ENCODE peak calls at places on chromosomes 6 and 20, in eight cellular contexts. One of them, this sample, is unnamed.
A peak's percentile ranks its signal among the peaks of the same experiment; 100 is the strongest.

GRCh38 chr6:75437451-75438185 is 56.0 kb downstream of the FILIP1 start:
- DNase-seq in vagina: no peak
- DNase-seq in tibial nerve: no peak
- DNase-seq in IMR-90: peak; percentile 80
- DNase-seq in breast epithelium: no peak
- DNase-seq in adrenal gland: no peak
- DNase-seq in body of pancreas: no peak
- DNase-seq in A549: no peak
- DNase-seq in this sample: no peak

GRCh38 chr6:131909408-131910218 is 41.6 kb downstream of the CCN2 start:
- DNase-seq in vagina: no peak
- DNase-seq in tibial nerve: peak; percentile 81
- DNase-seq in IMR-90: peak; percentile 72
- DNase-seq in breast epithelium: peak; percentile 58
- DNase-seq in adrenal gland: peak; percentile 92
- DNase-seq in body of pancreas: peak; percentile 78
- DNase-seq in A549: peak; percentile 27
- DNase-seq in this sample: peak; percentile 58

GRCh38 chr6:154219250-154219649 is 137.4 kb downstream of the IPCEF1 start:
- DNase-seq in vagina: no peak
- DNase-seq in tibial nerve: no peak
- DNase-seq in IMR-90: no peak
- DNase-seq in breast epithelium: no peak
- DNase-seq in adrenal gland: no peak
- DNase-seq in body of pancreas: no peak
- DNase-seq in A549: no peak
- DNase-seq in this sample: no peak

GRCh38 chr20:7608246-7608645 is 332.0 kb downstream of the HAO1 start:
- DNase-seq in vagina: no peak
- DNase-seq in tibial nerve: no peak
- DNase-seq in IMR-90: no peak
- DNase-seq in breast epithelium: no peak
- DNase-seq in adrenal gland: no peak
- DNase-seq in body of pancreas: no peak
- DNase-seq in A549: no peak
- DNase-seq in this sample: no peak

GRCh38 chr6:136087986-136088385 is 162.1 kb downstream of the MTFR2 start:
- DNase-seq in vagina: no peak
- DNase-seq in tibial nerve: no peak
- DNase-seq in IMR-90: peak; percentile 82
- DNase-seq in breast epithelium: no peak
- DNase-seq in adrenal gland: no peak
- DNase-seq in body of pancreas: no peak
- DNase-seq in A549: no peak
- DNase-seq in this sample: no peak

GRCh38 chr20:6953611-6954010 is 186.1 kb downstream of the BMP2 start:
- DNase-seq in vagina: no peak
- DNase-seq in tibial nerve: no peak
- DNase-seq in IMR-90: no peak
- DNase-seq in breast epithelium: no peak
- DNase-seq in adrenal gland: no peak
- DNase-seq in body of pancreas: no peak
- DNase-seq in A549: no peak
- DNase-seq in this sample: no peak

GRCh38 chr6:166361080-166361429 is 18.7 kb upstream of the SFT2D1 start:
- DNase-seq in vagina: no peak
- DNase-seq in tibial nerve: peak; percentile 57
- DNase-seq in IMR-90: peak; percentile 24
- DNase-seq in breast epithelium: peak; percentile 78
- DNase-seq in adrenal gland: no peak
- DNase-seq in body of pancreas: no peak
- DNase-seq in A549: no peak
- DNase-seq in this sample: no peak

GRCh38 chr20:24013953-24014352 is 25.4 kb upstream of the GGTLC1 start:
- DNase-seq in vagina: no peak
- DNase-seq in tibial nerve: no peak
- DNase-seq in IMR-90: no peak
- DNase-seq in breast epithelium: no peak
- DNase-seq in adrenal gland: no peak
- DNase-seq in body of pancreas: no peak
- DNase-seq in A549: no peak
- DNase-seq in this sample: no peak

GRCh38 chr6:119738425-119738824 is 388.9 kb upstream of the MAN1A1 start:
- DNase-seq in vagina: no peak
- DNase-seq in tibial nerve: no peak
- DNase-seq in IMR-90: no peak
- DNase-seq in breast epithelium: no peak
- DNase-seq in adrenal gland: no peak
- DNase-seq in body of pancreas: no peak
- DNase-seq in A549: no peak
- DNase-seq in this sample: no peak

GRCh38 chr6:151119823-151120524 is 119.8 kb upstream of the AKAP12 start:
- DNase-seq in vagina: no peak
- DNase-seq in tibial nerve: no peak
- DNase-seq in IMR-90: no peak
- DNase-seq in breast epithelium: no peak
- DNase-seq in adrenal gland: no peak
- DNase-seq in body of pancreas: no peak
- DNase-seq in A549: no peak
- DNase-seq in this sample: no peak

GRCh38 chr6:168666751-168667427 is 225.9 kb downstream of the SMOC2 start:
- DNase-seq in vagina: no peak
- DNase-seq in tibial nerve: no peak
- DNase-seq in IMR-90: no peak
- DNase-seq in breast epithelium: no peak
- DNase-seq in adrenal gland: peak; percentile 3
- DNase-seq in body of pancreas: no peak
- DNase-seq in A549: no peak
- DNase-seq in this sample: no peak

GRCh38 chr6:43944908-43945777 is 175.1 kb downstream of the VEGFA start:
- DNase-seq in vagina: no peak
- DNase-seq in tibial nerve: no peak
- DNase-seq in IMR-90: no peak
- DNase-seq in breast epithelium: no peak
- DNase-seq in adrenal gland: peak; percentile 9
- DNase-seq in body of pancreas: no peak
- DNase-seq in A549: no peak
- DNase-seq in this sample: no peak

GRCh38 chr6:45697605-45698004 is 318.1 kb downstream of the CLIC5 start:
- DNase-seq in vagina: peak; percentile 65
- DNase-seq in tibial nerve: no peak
- DNase-seq in IMR-90: peak; percentile 99
- DNase-seq in breast epithelium: no peak
- DNase-seq in adrenal gland: no peak
- DNase-seq in body of pancreas: no peak
- DNase-seq in A549: no peak
- DNase-seq in this sample: no peak

GRCh38 chr6:133590196-133590595 is 298.7 kb upstream of the TCF21 start:
- DNase-seq in vagina: no peak
- DNase-seq in tibial nerve: no peak
- DNase-seq in IMR-90: no peak
- DNase-seq in breast epithelium: no peak
- DNase-seq in adrenal gland: no peak
- DNase-seq in body of pancreas: no peak
- DNase-seq in A549: peak; percentile 17
- DNase-seq in this sample: no peak

GRCh38 chr6:71258078-71258866 is 30.3 kb upstream of the OGFRL1 start:
- DNase-seq in vagina: no peak
- DNase-seq in tibial nerve: no peak
- DNase-seq in IMR-90: no peak
- DNase-seq in breast epithelium: no peak
- DNase-seq in adrenal gland: no peak
- DNase-seq in body of pancreas: no peak
- DNase-seq in A549: no peak
- DNase-seq in this sample: no peak

GRCh38 chr6:31498748-31499147 is 803 bp downstream of the MICB start:
- DNase-seq in vagina: no peak
- DNase-seq in tibial nerve: no peak
- DNase-seq in IMR-90: no peak
- DNase-seq in breast epithelium: no peak
- DNase-seq in adrenal gland: no peak
- DNase-seq in body of pancreas: no peak
- DNase-seq in A549: no peak
- DNase-seq in this sample: no peak

GRCh38 chr6:52505726-52506501 is 70.9 kb downstream of the TRAM2 start:
- DNase-seq in vagina: no peak
- DNase-seq in tibial nerve: no peak
- DNase-seq in IMR-90: no peak
- DNase-seq in breast epithelium: no peak
- DNase-seq in adrenal gland: no peak
- DNase-seq in body of pancreas: no peak
- DNase-seq in A549: no peak
- DNase-seq in this sample: no peak
- TF ChIP-seq CTCF in vagina: no peak
- TF ChIP-seq CTCF in tibial nerve: no peak
- TF ChIP-seq CTCF in IMR-90: no peak
- TF ChIP-seq CTCF in breast epithelium: no peak
- TF ChIP-seq CTCF in adrenal gland: no peak
- TF ChIP-seq CTCF in body of pancreas: no peak
- TF ChIP-seq CTCF in A549: no peak
- TF ChIP-seq CTCF in this sample: no peak

GRCh38 chr20:15339264-15339663 is 1001.9 kb upstream of the FLRT3 start:
- DNase-seq in vagina: no peak
- DNase-seq in tibial nerve: no peak
- DNase-seq in IMR-90: no peak
- DNase-seq in breast epithelium: no peak
- DNase-seq in adrenal gland: no peak
- DNase-seq in body of pancreas: no peak
- DNase-seq in A549: no peak
- DNase-seq in this sample: no peak

GRCh38 chr20:15332711-15333160 is 995.3 kb upstream of the FLRT3 start:
- DNase-seq in vagina: no peak
- DNase-seq in tibial nerve: no peak
- DNase-seq in IMR-90: no peak
- DNase-seq in breast epithelium: no peak
- DNase-seq in adrenal gland: no peak
- DNase-seq in body of pancreas: no peak
- DNase-seq in A549: no peak
- DNase-seq in this sample: no peak

GRCh38 chr20:15333170-15333569 is 995.8 kb upstream of the FLRT3 start:
- DNase-seq in vagina: no peak
- DNase-seq in tibial nerve: no peak
- DNase-seq in IMR-90: no peak
- DNase-seq in breast epithelium: no peak
- DNase-seq in adrenal gland: no peak
- DNase-seq in body of pancreas: no peak
- DNase-seq in A549: no peak
- DNase-seq in this sample: no peak

GRCh38 chr20:15336011-15336410 is 998.6 kb upstream of the FLRT3 start:
- DNase-seq in vagina: no peak
- DNase-seq in tibial nerve: no peak
- DNase-seq in IMR-90: no peak
- DNase-seq in breast epithelium: no peak
- DNase-seq in adrenal gland: no peak
- DNase-seq in body of pancreas: no peak
- DNase-seq in A549: no peak
- DNase-seq in this sample: no peak
- H3K9me3 ChIP-seq in vagina: no peaks in the 10 kb centered on the region
- H3K9me3 ChIP-seq in tibial nerve: no peaks in the 10 kb centered on the region
- H3K9me3 ChIP-seq in IMR-90: peaks cover 2% of the 10 kb centered on the region
- H3K9me3 ChIP-seq in breast epithelium: no peaks in the 10 kb centered on the region
- H3K9me3 ChIP-seq in adrenal gland: no peaks in the 10 kb centered on the region
- H3K9me3 ChIP-seq in body of pancreas: no peaks in the 10 kb centered on the region
- H3K9me3 ChIP-seq in A549: no peaks in the 10 kb centered on the region
- H3K9me3 ChIP-seq in this sample: no peaks in the 10 kb centered on the region

DNA sequence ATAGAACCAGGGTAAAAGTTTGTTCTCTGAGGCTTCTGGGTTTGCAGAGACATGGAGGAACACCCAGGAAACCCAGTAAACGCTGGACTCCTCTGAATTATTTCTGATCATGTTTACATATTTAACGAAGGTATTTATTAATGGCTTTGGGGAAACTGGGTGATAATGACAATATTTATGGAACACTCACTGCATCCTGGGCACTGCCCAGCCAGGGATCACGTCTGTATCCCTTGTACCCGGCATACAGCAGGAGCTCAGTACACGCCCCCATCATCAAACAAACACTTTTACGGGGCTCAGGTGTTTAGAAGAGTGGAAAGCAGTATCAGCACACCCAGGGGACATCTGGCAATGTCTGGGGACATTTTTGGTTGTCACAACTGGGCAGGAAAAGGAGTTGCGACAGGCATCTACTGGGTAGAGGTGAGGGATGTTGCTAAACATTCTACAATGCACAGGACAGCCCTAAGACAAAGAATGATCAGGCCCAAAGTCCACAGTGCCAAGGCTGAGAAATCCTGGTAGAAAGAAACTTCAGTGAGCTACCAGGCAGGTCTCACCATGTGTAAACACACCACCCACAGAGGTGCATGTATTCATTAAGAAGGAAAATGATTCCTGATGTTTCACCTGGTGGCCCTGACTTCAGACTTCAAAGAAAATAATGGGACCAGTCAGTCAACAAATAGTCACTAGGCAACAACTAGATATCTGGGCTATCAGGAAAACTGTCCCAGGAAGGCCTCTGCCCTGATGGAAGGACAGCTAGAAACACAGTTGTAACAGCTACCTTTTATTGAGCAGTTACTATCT is 35.3 kb downstream of the ZMYND8 start:
- DNase-seq in vagina: no peak
- DNase-seq in tibial nerve: no peak
- DNase-seq in IMR-90: no peak
- DNase-seq in breast epithelium: peak; percentile 50
- DNase-seq in adrenal gland: no peak
- DNase-seq in body of pancreas: peak; percentile 46
- DNase-seq in A549: peak; percentile 58
- DNase-seq in this sample: no peak
- TF ChIP-seq POLR2A in vagina: no peak
- TF ChIP-seq POLR2A in tibial nerve: no peak
- TF ChIP-seq POLR2A in IMR-90: no peak
- TF ChIP-seq POLR2A in breast epithelium: no peak
- TF ChIP-seq POLR2A in adrenal gland: no peak
- TF ChIP-seq POLR2A in body of pancreas: no peak
- TF ChIP-seq POLR2A in A549: no peak
- TF ChIP-seq POLR2A in this sample: no peak

DNA sequence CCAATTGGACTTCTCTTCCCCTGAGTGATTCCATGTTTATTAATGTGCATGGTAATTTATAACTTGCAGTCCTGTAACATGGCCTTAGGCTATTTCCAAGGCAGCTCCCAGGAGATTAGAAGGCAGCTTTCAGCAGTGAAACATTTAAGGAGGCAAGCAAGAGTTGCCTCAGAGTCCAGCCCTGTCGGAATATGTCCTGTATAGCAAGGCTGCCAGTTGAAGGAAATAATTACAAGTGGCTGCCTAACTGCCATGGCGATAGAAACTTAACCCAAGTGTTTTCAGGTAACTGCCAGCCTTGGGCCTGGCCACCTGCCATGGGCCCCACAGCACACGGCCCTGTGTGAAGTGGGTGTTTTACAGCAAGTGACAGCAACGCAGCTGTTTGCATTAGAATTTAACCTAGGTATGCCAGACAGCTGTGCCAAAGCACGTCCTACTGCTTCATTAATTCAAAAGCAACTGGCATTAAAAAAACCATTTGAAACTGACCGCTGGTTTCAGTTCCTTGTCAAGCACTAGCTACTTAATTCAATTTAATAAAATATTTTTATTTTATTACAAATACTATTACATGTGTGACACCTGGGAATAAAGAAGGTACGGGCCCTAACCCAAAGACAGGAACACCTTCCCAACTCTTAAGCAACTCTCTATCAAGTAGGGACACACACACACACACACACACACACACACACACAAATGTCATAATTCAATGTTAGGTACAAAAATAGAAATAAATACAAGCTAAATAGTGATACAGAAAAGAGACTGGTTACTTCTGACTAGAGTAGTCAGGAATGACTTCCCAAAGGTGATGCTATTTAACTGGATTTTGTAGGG is 151.8 kb upstream of the HEY2 start:
- DNase-seq in vagina: no peak
- DNase-seq in tibial nerve: no peak
- DNase-seq in IMR-90: no peak
- DNase-seq in breast epithelium: no peak
- DNase-seq in adrenal gland: no peak
- DNase-seq in body of pancreas: no peak
- DNase-seq in A549: no peak
- DNase-seq in this sample: no peak
- TF ChIP-seq CTCF in vagina: no peak
- TF ChIP-seq CTCF in tibial nerve: no peak
- TF ChIP-seq CTCF in IMR-90: no peak
- TF ChIP-seq CTCF in breast epithelium: no peak
- TF ChIP-seq CTCF in adrenal gland: no peak
- TF ChIP-seq CTCF in body of pancreas: no peak
- TF ChIP-seq CTCF in A549: no peak
- TF ChIP-seq CTCF in this sample: no peak